ENCODE peak calls at places on chromosomes 16 and 17, in seven cellular contexts. F is GM12878, E is left ventricle myocardium inferior, G is right cardiac atrium, H is spleen, D is astrocyte, U is IMR-90. O is an unnamed sample. For H3K4me1, the result is how much of the 10 kb centered on the place peaks cover.

GRCh38 chr17:71632328-71632727 is 488.5 kb upstream of the SOX9 start:
- DNase-seq in H (no peak), G (no peak), E (no peak), D (peak), U (peak), F (no peak), O (no peak)

GRCh38 chr17:28712037-28712704 is 483 bp upstream of the PROCA1 start:
- DNase-seq in D (no peak), F (no peak), H (peak), G (peak), E (peak), U (no peak), O (peak)

GRCh38 chr16:1839554-1839953 is 12.5 kb downstream of the FAHD1 start:
- DNase-seq in E (no peak), U (peak), H (no peak), G (no peak), D (no peak), F (no peak), O (no peak)

GRCh38 chr16:50455288-50455845 is 86.6 kb upstream of the BRD7 start:
- DNase-seq in H (no peak), F (no peak), U (no peak), E (no peak), G (no peak), D (no peak), O (no peak)

GRCh38 chr16:3036726-3037315 is at the start of gene BICDL2:
- DNase-seq in E (no peak), F (no peak), G (no peak), D (no peak), H (no peak), U (no peak), O (no peak)

GRCh38 chr16:25064967-25065366 is 46.6 kb upstream of the LCMT1 start:
- DNase-seq in G (no peak), E (no peak), U (peak), D (peak), F (no peak), H (no peak), O (no peak)

GRCh38 chr17:9924735-9925191 is 19.7 kb upstream of the RCVRN start:
- DNase-seq in H (no peak), E (peak), U (peak), D (peak), F (peak), G (no peak), O (no peak)

GRCh38 chr16:51433597-51433996 is 282.5 kb upstream of the SALL1 start:
- DNase-seq in U (no peak), D (no peak), E (no peak), F (no peak), G (no peak), H (no peak), O (no peak)

GRCh38 chr16:55443855-55444254 is 35.1 kb upstream of the MMP2 start:
- DNase-seq in F (no peak), G (no peak), D (no peak), H (no peak), U (no peak), E (no peak), O (no peak)

GRCh38 chr17:79987187-79987889 is 48.3 kb downstream of the TBC1D16 start:
- DNase-seq in U (no peak), F (no peak), H (peak), E (no peak), D (no peak), G (no peak), O (no peak)

GRCh38 chr16:89256651-89257254 is 39.2 kb downstream of the ZNF778 start:
- DNase-seq in G (peak), E (peak), U (peak), D (peak), H (peak), F (no peak), O (peak)

DNA sequence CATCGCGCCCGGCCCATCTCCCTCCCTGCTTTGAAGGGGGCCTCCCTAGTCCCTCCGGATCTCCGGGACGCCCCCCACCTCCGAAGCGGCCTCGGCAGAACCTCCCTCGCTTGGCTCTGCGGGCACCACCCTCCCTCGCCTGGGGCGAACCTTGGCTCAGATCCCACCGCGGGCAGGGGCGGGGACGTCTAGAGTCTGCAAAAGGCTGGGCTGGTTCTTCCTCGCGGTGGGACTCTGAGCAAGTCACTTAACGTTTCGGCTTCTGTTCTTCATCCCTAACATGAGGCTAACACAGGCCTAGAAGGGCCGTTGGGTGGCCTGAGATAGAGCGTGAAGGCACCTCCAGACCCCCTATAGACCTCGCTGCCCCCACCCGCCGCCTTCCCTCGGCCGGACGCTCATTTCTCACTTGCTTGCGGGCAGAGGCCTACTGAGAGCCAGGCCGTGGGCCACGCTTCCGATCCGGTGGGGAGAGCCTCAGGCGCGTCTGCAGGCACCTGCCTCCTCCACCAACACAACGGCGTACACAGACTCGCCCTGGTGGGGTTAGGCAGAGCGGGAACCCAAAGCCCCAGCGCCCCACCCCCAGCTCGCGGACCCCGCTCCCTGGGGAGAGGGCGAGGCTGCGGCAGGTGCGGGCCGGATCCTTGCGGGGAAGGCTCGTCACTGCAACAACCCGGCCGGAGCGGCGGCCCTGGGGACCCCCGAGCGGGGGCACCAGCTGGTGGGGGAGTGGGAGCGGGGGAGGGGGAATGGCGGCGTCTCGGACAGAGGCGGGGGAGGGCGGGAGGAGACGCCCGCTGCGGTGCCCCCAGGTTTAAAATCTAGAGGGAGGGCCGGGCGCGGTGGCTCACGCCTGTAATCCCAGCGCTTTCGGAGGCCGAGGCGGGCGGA is 5.4 kb downstream of the MYO1C start:
- DNase-seq in F (peak), E (peak), H (peak), G (peak), D (peak), U (no peak), O (peak)
- H3K4me1 ChIP-seq in F (under half), E (half or more), H (half or more), G (under half), D (under half), U (under half), O (under half)

DNA sequence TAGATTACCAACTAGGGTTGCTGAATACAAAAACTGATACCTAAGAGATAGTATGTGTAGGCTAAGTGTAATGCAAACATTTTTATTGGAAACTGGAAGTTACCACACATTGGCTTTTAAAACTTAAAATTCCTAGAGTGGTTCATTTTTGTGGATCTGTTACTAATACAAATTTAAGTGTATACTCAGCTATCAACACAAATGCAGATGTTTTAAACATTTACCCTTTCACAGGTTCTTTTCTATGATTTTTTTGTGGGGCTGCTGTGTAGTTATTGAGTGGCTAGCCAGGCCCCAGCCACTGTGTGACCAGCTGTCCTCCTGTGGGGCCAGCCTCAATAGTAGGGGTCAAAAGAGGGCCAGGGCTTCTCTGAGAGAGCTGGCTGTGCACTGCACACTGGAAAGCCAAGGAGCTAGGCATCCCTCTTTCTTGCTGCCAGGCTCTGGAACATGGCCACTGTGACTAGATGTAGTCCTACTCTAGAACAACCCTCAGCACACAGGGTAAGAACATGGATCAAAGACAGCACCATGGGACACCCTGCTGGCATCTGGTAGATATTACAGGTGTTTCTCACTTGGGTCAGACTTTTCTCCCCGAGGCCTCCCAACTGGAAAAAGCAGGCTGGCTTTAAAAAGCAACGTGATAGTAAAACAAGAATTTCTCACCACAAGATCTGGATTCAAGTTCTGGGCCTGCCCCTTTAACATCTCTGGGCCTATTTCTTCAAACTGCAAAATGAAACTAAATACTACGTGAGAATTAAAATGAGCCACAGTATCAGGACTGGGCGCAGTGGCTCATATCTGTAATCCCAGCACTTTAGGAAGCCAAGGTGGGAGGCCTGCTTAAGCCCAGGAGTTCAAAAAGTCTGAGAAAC is 7.3 kb upstream of the VEZF1 start:
- DNase-seq in D (peak), U (peak), E (peak), H (no peak), G (peak), F (no peak), O (peak)
- H3K4me1 ChIP-seq in D (under half), U (under half), E (half or more), H (half or more), G (under half), F (under half), O (under half)

GRCh38 chr17:42669705-42670198 is 7.0 kb downstream of the PLEKHH3 start:
- DNase-seq in F (no peak), H (no peak), U (no peak), G (no peak), D (no peak), E (no peak), O (no peak)
- H3K4me1 ChIP-seq in F (under half), H (half or more), U (under half), G (under half), D (under half), E (half or more), O (under half)

DNA sequence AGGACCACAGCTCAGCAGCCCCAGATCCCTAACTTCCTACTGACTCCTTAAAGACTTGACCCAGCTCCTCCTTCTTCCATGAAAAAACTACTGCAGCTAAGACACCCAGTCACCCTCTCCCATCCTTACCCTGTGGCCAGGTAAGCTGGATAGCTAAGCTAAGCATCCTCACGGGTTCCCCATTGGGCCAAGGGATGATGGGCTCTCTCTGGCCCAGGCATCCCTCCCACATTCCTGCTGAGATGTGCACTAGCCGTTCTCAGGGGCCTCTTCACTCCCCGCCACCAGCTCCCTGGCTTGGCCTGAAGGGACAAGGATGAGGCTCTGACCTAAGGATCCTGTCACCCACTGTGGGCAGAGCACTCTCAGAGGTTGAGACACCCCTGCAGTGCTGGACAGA is 8.5 kb downstream of the SLC12A4 start:
- DNase-seq in F (no peak), H (no peak), G (no peak), E (no peak), D (no peak), U (no peak), O (no peak)
- H3K4me1 ChIP-seq in F (under half), H (half or more), G (under half), E (half or more), D (under half), U (under half), O (under half)

DNA sequence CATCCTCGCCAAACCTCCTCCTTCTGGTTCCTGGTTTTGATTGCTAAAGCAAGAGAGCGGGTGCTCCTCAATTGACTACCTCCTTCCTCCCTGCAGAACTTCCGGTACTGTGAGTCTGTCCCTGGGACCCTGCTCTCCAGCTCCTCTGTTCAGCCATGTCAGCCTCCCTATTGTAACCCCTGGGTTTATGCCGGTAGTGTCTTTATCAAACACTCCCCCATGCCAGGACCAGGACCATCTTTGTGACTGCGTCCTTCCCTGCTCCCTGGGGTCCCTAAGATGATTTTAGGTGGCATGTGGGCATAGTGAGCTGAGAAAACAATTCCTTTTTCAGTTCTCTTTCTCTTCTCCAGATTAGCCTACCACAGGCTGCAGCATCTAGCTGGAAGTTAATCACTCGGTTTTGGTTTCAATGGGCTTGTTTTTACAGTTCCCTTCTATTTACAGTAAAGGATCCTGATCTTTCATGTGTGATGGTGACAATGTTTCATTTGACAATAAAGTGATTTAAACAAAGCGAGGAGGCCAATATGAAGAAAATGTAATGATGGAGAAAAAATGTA is 27.7 kb upstream of the IL21R start:
- DNase-seq in E (no peak), F (peak), H (peak), D (no peak), U (no peak), G (no peak), O (no peak)
- H3K4me1 ChIP-seq in E (under half), F (half or more), H (half or more), D (under half), U (under half), G (under half), O (half or more)

GRCh38 chr17:19305761-19306159 is 56.8 kb downstream of the B9D1 start:
- DNase-seq in H (no peak), F (no peak), U (no peak), D (no peak), E (no peak), G (no peak), O (no peak)
- H3K4me1 ChIP-seq in H (half or more), F (under half), U (under half), D (under half), E (half or more), G (under half), O (under half)

GRCh38 chr17:78723957-78724356 is 58.1 kb downstream of the CYTH1 start:
- DNase-seq in F (no peak), U (no peak), E (no peak), H (no peak), D (no peak), G (no peak), O (no peak)

GRCh38 chr17:78724544-78724943 is 57.5 kb downstream of the CYTH1 start:
- DNase-seq in H (no peak), E (no peak), F (no peak), G (no peak), U (no peak), D (no peak), O (no peak)

GRCh38 chr17:78723001-78723796 is 58.9 kb downstream of the CYTH1 start:
- DNase-seq in E (peak), D (peak), F (no peak), H (no peak), U (peak), G (peak), O (no peak)

GRCh38 chr17:78719630-78720298 is 62.3 kb downstream of the CYTH1 start:
- DNase-seq in F (no peak), U (no peak), G (no peak), H (no peak), D (no peak), E (no peak), O (no peak)

DNA sequence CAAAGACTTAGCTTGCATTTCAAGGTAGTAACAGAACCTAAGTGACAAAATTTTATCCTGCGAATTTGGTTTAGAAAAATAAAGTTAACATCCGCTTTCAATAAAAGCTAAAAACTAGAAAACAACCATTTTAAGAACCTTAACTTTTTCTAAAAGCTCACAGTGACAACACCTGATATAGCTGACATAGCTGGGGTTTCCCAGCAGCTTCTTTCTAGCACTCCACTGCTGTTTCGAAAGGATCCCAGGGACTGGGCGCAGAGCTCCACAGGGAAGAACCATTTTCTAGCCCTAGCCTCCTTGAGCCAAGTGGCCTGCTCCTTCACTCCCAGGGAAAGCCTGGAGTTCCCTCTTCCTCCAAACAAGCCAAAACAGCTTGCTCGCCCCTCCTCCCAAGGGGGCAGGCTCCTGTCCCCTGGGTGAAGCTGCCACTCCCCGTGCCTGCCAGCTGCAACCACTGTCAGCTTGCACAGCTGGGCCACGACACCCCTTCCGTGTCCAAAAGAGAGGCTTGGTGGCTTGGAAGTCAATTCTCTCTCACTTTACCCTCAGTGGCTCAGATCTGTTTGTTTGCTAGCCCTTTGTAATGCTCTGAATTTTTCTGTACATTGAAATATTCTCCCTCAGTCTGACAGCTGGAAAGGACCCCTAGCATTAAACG is 59.8 kb downstream of the CYTH1 start:
- DNase-seq in U (no peak), F (no peak), H (peak), G (no peak), E (peak), D (no peak), O (no peak)
- H3K4me1 ChIP-seq in U (under half), F (half or more), H (half or more), G (under half), E (half or more), D (under half), O (half or more)

GRCh38 chr17:65137076-65137935 is at the start of gene RGS9:
- DNase-seq in F (peak), H (peak), D (no peak), E (peak), G (peak), U (peak), O (peak)
- H3K4me1 ChIP-seq in F (under half), H (under half), D (under half), E (under half), G (under half), U (under half), O (under half)

O was measured in CD8-positive, alpha-beta T cell.